ENCODE peak calls at places on chromosomes 11 and 22, in seven cellular contexts. F, G, M, B, I, X and T are unnamed samples.

GRCh38 chr22:17944205-17944725 is 80.1 kb downstream of the MICAL3 start:
- DNase-seq in F (no peak), G (no peak), M (no peak), B (no peak), I (no peak), X (no peak), T (no peak)

GRCh38 chr11:11968511-11969280 is 39.7 kb downstream of the DKK3 start:
- DNase-seq in F (no peak), G (no peak), M (no peak), B (no peak), I (no peak), X (no peak), T (no peak)

GRCh38 chr22:48819991-48820390 is 1007.7 kb downstream of the BRD1 start:
- DNase-seq in F (no peak), G (no peak), M (no peak), B (no peak), I (no peak), X (no peak), T (no peak)

GRCh38 chr11:36848675-36849074 is 250.6 kb upstream of the RAG2 start:
- DNase-seq in F (no peak), G (no peak), M (no peak), B (no peak), I (no peak), X (no peak), T (no peak)

GRCh38 chr11:88402784-88403183 is 65.2 kb upstream of the CTSC start:
- DNase-seq in F (peak), G (no peak), M (no peak), B (no peak), I (no peak), X (no peak), T (no peak)

GRCh38 chr11:34558673-34559072 is 45.1 kb upstream of the ELF5 start:
- DNase-seq in F (no peak), G (no peak), M (no peak), B (no peak), I (no peak), X (no peak), T (no peak)

GRCh38 chr22:44723801-44724200 is 21.8 kb downstream of the PRR5 start:
- DNase-seq in F (no peak), G (no peak), M (no peak), B (no peak), I (no peak), X (no peak), T (no peak)

GRCh38 chr22:44550666-44551491 is 52.8 kb upstream of the RTL6 start:
- DNase-seq in F (peak), G (no peak), M (no peak), B (no peak), I (no peak), X (peak), T (no peak)

GRCh38 chr22:44916281-44917231 is 93.2 kb downstream of the PHF21B start:
- DNase-seq in F (no peak), G (no peak), M (no peak), B (no peak), I (no peak), X (no peak), T (no peak)

GRCh38 chr22:44347549-44347948 is 34.8 kb upstream of the SHISAL1 start:
- DNase-seq in F (no peak), G (no peak), M (no peak), B (no peak), I (no peak), X (no peak), T (no peak)